ENCODE peak calls at places on chromosomes 16 and 17, in eight cellular contexts. One of them, this sample, is unnamed.

GRCh38 chr17:63024716-63025115 is 58.7 kb downstream of the TANC2 start:
- DNase-seq in AML-193: no peak
- DNase-seq in T-helper 17 cell: no peak
- DNase-seq in neural crest cell: no peak
- DNase-seq in HL-60: no peak
- DNase-seq in NCI-H1417: no peak
- DNase-seq in NCI-H2081: no peak
- DNase-seq in PC-3: no peak
- DNase-seq in this sample: no peak

GRCh38 chr16:69276143-69277115 is 34.7 kb upstream of the VPS4A start:
- DNase-seq in PC-3: no peak
- DNase-seq in NCI-H2081: no peak
- DNase-seq in AML-193: no peak
- DNase-seq in neural crest cell: no peak
- DNase-seq in HL-60: no peak
- DNase-seq in T-helper 17 cell: no peak
- DNase-seq in NCI-H1417: no peak
- DNase-seq in this sample: no peak

GRCh38 chr17:40130352-40131042 is 8.7 kb downstream of the MSL1 start:
- DNase-seq in HL-60: peak; percentile 95
- DNase-seq in PC-3: no peak
- DNase-seq in NCI-H2081: no peak
- DNase-seq in NCI-H1417: no peak
- DNase-seq in neural crest cell: no peak
- DNase-seq in T-helper 17 cell: no peak
- DNase-seq in AML-193: peak; percentile 99
- DNase-seq in this sample: no peak

GRCh38 chr17:41959336-41960095 is 7.1 kb upstream of the CNP start:
- DNase-seq in NCI-H2081: peak; percentile 56
- DNase-seq in T-helper 17 cell: no peak
- DNase-seq in HL-60: peak; percentile 63
- DNase-seq in AML-193: peak; percentile 66
- DNase-seq in NCI-H1417: no peak
- DNase-seq in PC-3: peak; percentile 48
- DNase-seq in neural crest cell: peak; percentile 43
- DNase-seq in this sample: no peak

GRCh38 chr17:7838291-7839075 is 4.5 kb downstream of the KDM6B start:
- DNase-seq in neural crest cell: peak; percentile 58
- DNase-seq in HL-60: peak; percentile 75
- DNase-seq in NCI-H2081: peak; percentile 54
- DNase-seq in AML-193: peak; percentile 50
- DNase-seq in PC-3: no peak
- DNase-seq in NCI-H1417: peak; percentile 47
- DNase-seq in T-helper 17 cell: no peak
- DNase-seq in this sample: peak; percentile 58

GRCh38 chr17:47324224-47325020 is 667 bp downstream of the EFCAB13 start:
- DNase-seq in neural crest cell: no peak
- DNase-seq in HL-60: peak; percentile 60
- DNase-seq in PC-3: peak; percentile 49
- DNase-seq in NCI-H1417: peak; percentile 89
- DNase-seq in T-helper 17 cell: peak; percentile 32
- DNase-seq in NCI-H2081: peak; percentile 22
- DNase-seq in AML-193: no peak
- DNase-seq in this sample: peak; percentile 65

GRCh38 chr16:84947022-84947421 is 64.3 kb downstream of the ZDHHC7 start:
- DNase-seq in PC-3: no peak
- DNase-seq in HL-60: peak; percentile 81
- DNase-seq in neural crest cell: no peak
- DNase-seq in AML-193: no peak
- DNase-seq in T-helper 17 cell: no peak
- DNase-seq in NCI-H2081: no peak
- DNase-seq in NCI-H1417: no peak
- DNase-seq in this sample: no peak

GRCh38 chr17:80035687-80035936 is at the start of gene TBC1D16:
- DNase-seq in T-helper 17 cell: peak; percentile 63
- DNase-seq in NCI-H2081: no peak
- DNase-seq in NCI-H1417: no peak
- DNase-seq in AML-193: no peak
- DNase-seq in PC-3: no peak
- DNase-seq in HL-60: no peak
- DNase-seq in neural crest cell: no peak
- DNase-seq in this sample: no peak

GRCh38 chr16:50302472-50303005 is 36.2 kb downstream of the ADCY7 start:
- DNase-seq in T-helper 17 cell: no peak
- DNase-seq in NCI-H2081: no peak
- DNase-seq in NCI-H1417: no peak
- DNase-seq in neural crest cell: no peak
- DNase-seq in HL-60: no peak
- DNase-seq in AML-193: no peak
- DNase-seq in PC-3: no peak
- DNase-seq in this sample: no peak

GRCh38 chr16:17358846-17359245 is 111.9 kb downstream of the XYLT1 start:
- DNase-seq in PC-3: no peak
- DNase-seq in HL-60: no peak
- DNase-seq in NCI-H1417: no peak
- DNase-seq in NCI-H2081: no peak
- DNase-seq in AML-193: no peak
- DNase-seq in neural crest cell: no peak
- DNase-seq in T-helper 17 cell: no peak
- DNase-seq in this sample: no peak

GRCh38 chr17:77881545-77881944 is 77.0 kb upstream of the TNRC6C start:
- DNase-seq in NCI-H1417: no peak
- DNase-seq in NCI-H2081: no peak
- DNase-seq in HL-60: peak; percentile 97
- DNase-seq in neural crest cell: no peak
- DNase-seq in PC-3: no peak
- DNase-seq in T-helper 17 cell: peak; percentile 46
- DNase-seq in AML-193: peak; percentile 97
- DNase-seq in this sample: no peak

GRCh38 chr16:81181013-81181720 is 57.3 kb upstream of the BCO1 start:
- DNase-seq in T-helper 17 cell: no peak
- DNase-seq in HL-60: no peak
- DNase-seq in AML-193: no peak
- DNase-seq in NCI-H2081: no peak
- DNase-seq in NCI-H1417: no peak
- DNase-seq in neural crest cell: peak; percentile 57
- DNase-seq in PC-3: peak; percentile 96
- DNase-seq in this sample: peak; percentile 17

GRCh38 chr17:80443916-80444708 is 29.1 kb downstream of the ENDOV start:
- DNase-seq in neural crest cell: no peak
- DNase-seq in NCI-H1417: peak; percentile 76
- DNase-seq in NCI-H2081: peak; percentile 81
- DNase-seq in PC-3: no peak
- DNase-seq in T-helper 17 cell: no peak
- DNase-seq in AML-193: no peak
- DNase-seq in HL-60: no peak
- DNase-seq in this sample: no peak

GRCh38 chr16:31108035-31108793 is at the start of gene BCKDK:
- DNase-seq in HL-60: peak; percentile 73
- DNase-seq in AML-193: peak; percentile 72
- DNase-seq in PC-3: peak; percentile 65
- DNase-seq in NCI-H1417: peak; percentile 63
- DNase-seq in neural crest cell: peak; percentile 63
- DNase-seq in NCI-H2081: peak; percentile 63
- DNase-seq in T-helper 17 cell: peak; percentile 47
- DNase-seq in this sample: peak; percentile 41

GRCh38 chr16:47876494-47876893 is 279.3 kb downstream of the ABCC12 start:
- DNase-seq in PC-3: no peak
- DNase-seq in T-helper 17 cell: no peak
- DNase-seq in NCI-H2081: no peak
- DNase-seq in HL-60: no peak
- DNase-seq in NCI-H1417: no peak
- DNase-seq in neural crest cell: no peak
- DNase-seq in AML-193: no peak
- DNase-seq in this sample: no peak

GRCh38 chr16:1546430-1546829 is 13.0 kb downstream of the TMEM204 start:
- DNase-seq in PC-3: no peak
- DNase-seq in AML-193: no peak
- DNase-seq in NCI-H2081: no peak
- DNase-seq in T-helper 17 cell: no peak
- DNase-seq in HL-60: no peak
- DNase-seq in neural crest cell: no peak
- DNase-seq in NCI-H1417: no peak
- DNase-seq in this sample: no peak

GRCh38 chr17:80862341-80862969 is 129.2 kb upstream of the CHMP6 start:
- DNase-seq in HL-60: no peak
- DNase-seq in NCI-H1417: no peak
- DNase-seq in PC-3: no peak
- DNase-seq in neural crest cell: no peak
- DNase-seq in NCI-H2081: no peak
- DNase-seq in AML-193: no peak
- DNase-seq in T-helper 17 cell: no peak
- DNase-seq in this sample: no peak

GRCh38 chr16:8623634-8624033 is 2.1 kb downstream of the METTL22 start:
- DNase-seq in neural crest cell: no peak
- DNase-seq in NCI-H2081: no peak
- DNase-seq in HL-60: no peak
- DNase-seq in NCI-H1417: no peak
- DNase-seq in T-helper 17 cell: no peak
- DNase-seq in PC-3: peak; percentile 11
- DNase-seq in AML-193: no peak
- DNase-seq in this sample: no peak

GRCh38 chr17:77096570-77097214 is 44.1 kb upstream of the SEC14L1 start:
- DNase-seq in NCI-H1417: peak; percentile 10
- DNase-seq in NCI-H2081: peak; percentile 29
- DNase-seq in AML-193: peak; percentile 66
- DNase-seq in HL-60: no peak
- DNase-seq in T-helper 17 cell: no peak
- DNase-seq in PC-3: peak; percentile 71
- DNase-seq in neural crest cell: no peak
- DNase-seq in this sample: no peak

GRCh38 chr16:50553731-50554360 is 5.7 kb downstream of the NKD1 start:
- DNase-seq in HL-60: no peak
- DNase-seq in T-helper 17 cell: no peak
- DNase-seq in NCI-H2081: no peak
- DNase-seq in neural crest cell: no peak
- DNase-seq in NCI-H1417: no peak
- DNase-seq in AML-193: no peak
- DNase-seq in PC-3: no peak
- DNase-seq in this sample: no peak

This sample was measured in NCI-H1105.